ENCODE peak calls at places on chromosomes 7 and 10, in nine cellular contexts. C is heart left ventricle, G is transverse colon, B is tibial artery, S is HCT116, L is adipocyte, X is body of pancreas, F is breast epithelium, E is IMR-90. T is an unnamed sample. For H3K9me3 and H3K27me3, the result is how much of the 10 kb centered on the place peaks cover.

GRCh38 chr7:141702047-141702567 is at the start of gene DENND11:
- DNase-seq in C (peak), G (peak), B (peak), S (no peak), L (peak), X (peak), F (no peak), E (peak), T (no peak)

GRCh38 chr10:35739998-35740397 is 97.9 kb upstream of the FZD8 start:
- DNase-seq in C (no peak), G (no peak), B (no peak), S (no peak), L (peak), X (no peak), F (no peak), E (peak), T (no peak)

GRCh38 chr7:41879113-41879385 is 176.2 kb upstream of the INHBA start:
- DNase-seq in C (no peak), G (no peak), B (no peak), S (no peak), L (no peak), X (no peak), F (no peak), E (peak), T (no peak)

GRCh38 chr7:111132833-111133232 is 41.9 kb downstream of the LRRN3 start:
- DNase-seq in C (no peak), G (no peak), B (no peak), S (peak), L (no peak), X (no peak), F (no peak), E (peak), T (no peak)

GRCh38 chr10:11016959-11017574 is 605 bp upstream of the CELF2 start:
- DNase-seq in C (no peak), G (no peak), B (no peak), S (no peak), L (no peak), X (no peak), F (no peak), E (no peak), T (no peak)

GRCh38 chr7:47371733-47372368 is 210.1 kb downstream of the TNS3 start:
- DNase-seq in C (peak), G (peak), B (peak), S (no peak), L (no peak), X (peak), F (peak), E (peak), T (peak)

GRCh38 chr10:68647928-68648327 is 73.1 kb upstream of the CCAR1 start:
- DNase-seq in C (no peak), G (no peak), B (no peak), S (no peak), L (peak), X (no peak), F (no peak), E (peak), T (no peak)

GRCh38 chr10:45487738-45488137 is 113.7 kb downstream of the ALOX5 start:
- DNase-seq in C (no peak), G (no peak), B (no peak), S (no peak), L (no peak), X (no peak), F (no peak), E (no peak), T (no peak)

DNA sequence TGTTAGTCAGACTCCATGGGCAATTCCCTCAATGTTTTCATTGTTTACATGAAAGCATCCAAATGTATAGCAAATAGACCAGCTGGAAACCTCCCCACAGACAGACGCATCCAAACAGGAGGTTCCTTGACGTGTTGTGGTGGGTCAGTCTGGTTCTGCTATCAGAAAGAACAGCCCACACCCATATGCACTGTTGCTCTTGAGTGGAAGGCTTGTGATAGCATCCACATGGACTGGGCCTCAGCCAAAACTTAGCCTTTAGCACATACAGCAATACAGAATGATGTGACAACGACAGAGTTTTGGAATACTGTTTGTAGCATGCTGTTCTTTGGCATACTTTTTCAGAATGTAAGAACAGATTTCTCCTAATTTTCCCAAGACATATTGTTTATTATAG is 299.2 kb upstream of the ETV1 start:
- DNase-seq in C (peak), G (no peak), B (no peak), S (no peak), L (no peak), X (no peak), F (no peak), E (no peak), T (no peak)
- H3K9me3 ChIP-seq in C (under half), G (under half), B (under half), S (under half), L (under half), X (under half), F (under half), E (under half), T (under half)

DNA sequence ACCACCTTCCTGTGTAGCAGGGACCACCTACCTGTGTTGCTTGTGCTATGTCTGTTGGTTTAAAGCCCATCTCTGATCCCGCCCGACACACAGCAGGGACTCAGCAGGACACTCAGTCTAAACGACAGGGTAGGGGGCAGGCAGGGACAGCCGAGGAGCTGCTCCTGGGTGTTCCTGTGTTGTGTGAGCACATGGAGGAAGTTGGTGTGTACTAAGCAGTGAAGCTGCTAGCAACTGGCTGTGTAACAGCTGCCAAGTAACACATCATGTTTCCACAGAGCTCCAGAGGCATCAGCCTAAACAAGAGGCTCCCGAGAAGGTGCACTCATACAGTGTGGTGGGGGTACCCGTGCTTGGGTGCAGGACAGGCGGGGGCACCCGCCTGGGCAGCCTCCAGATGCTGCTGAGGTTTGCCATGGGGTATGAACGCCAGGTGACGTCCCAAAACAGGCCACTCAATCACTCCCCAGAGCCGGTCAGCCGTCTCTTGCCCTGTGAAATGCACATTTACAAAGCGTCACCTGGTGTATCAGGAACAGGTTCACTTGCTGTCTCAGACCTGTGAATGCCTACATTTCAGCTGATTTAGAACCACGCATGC is 59.6 kb downstream of the PTPRN2 start:
- DNase-seq in C (no peak), G (no peak), B (no peak), S (no peak), L (no peak), X (no peak), F (no peak), E (no peak), T (no peak)
- H3K27me3 ChIP-seq in C (under half), G (under half), B (under half), S (under half), L (under half), X (under half), F (under half), E (under half), T (under half)

DNA sequence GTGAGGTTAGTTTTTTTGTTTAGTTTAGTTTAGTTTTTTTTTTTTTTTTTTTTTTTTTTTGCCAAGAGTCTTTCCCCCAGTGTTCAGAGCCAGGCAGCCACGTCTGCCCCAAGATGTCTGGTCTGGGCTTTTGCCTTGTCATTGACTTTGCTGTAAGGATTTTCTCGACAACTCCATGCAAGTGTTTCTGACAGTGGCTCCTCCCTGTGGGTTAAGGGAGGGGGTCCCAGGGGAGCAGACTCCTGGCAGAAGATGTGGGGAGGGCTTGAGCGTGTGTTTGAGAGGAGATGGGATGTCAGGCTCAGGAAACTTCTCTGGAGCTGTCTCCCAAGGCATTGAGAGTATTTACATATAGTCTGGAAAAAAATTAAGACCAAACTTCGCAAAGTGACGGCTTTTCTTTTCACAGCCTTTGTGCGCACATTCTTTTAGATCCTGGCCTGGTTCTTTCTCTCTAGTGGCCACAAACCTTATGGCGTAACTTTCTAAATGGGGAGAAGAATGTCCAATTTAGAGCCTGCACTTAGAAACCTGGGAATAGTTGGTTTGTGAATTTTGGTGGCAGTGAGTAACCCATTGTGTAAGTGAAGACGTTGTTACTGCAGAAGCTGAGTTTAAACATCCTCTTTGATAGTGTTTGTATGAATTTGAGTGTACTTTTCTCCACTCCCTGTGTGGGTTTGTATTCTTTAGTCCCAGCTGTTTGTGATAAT is 201.5 kb downstream of the LRMDA start:
- DNase-seq in C (peak), G (no peak), B (no peak), S (no peak), L (no peak), X (no peak), F (no peak), E (no peak), T (no peak)
- H3K9me3 ChIP-seq in C (under half), G (under half), B (under half), S (under half), L (under half), X (under half), F (under half), E (under half), T (under half)

GRCh38 chr7:2478800-2479199 is 2.6 kb upstream of the GRIFIN start:
- DNase-seq in C (no peak), G (no peak), B (no peak), S (no peak), L (no peak), X (peak), F (no peak), E (no peak), T (no peak)

GRCh38 chr7:2476298-2476697 is at the start of gene GRIFIN:
- DNase-seq in C (no peak), G (no peak), B (no peak), S (no peak), L (no peak), X (no peak), F (no peak), E (no peak), T (no peak)

GRCh38 chr7:2476776-2477446 is 713 bp upstream of the GRIFIN start:
- DNase-seq in C (no peak), G (no peak), B (no peak), S (no peak), L (no peak), X (no peak), F (no peak), E (no peak), T (no peak)

GRCh38 chr7:2478387-2478760 is 2.2 kb upstream of the GRIFIN start:
- DNase-seq in C (peak), G (peak), B (peak), S (no peak), L (no peak), X (peak), F (peak), E (no peak), T (peak)

GRCh38 chr7:2477447-2478386 is 1.5 kb upstream of the GRIFIN start:
- DNase-seq in C (peak), G (peak), B (peak), S (peak), L (peak), X (peak), F (no peak), E (peak), T (no peak)
- H3K27me3 ChIP-seq in C (under half), G (under half), B (half or more), S (under half), L (under half), X (under half), F (under half), E (under half), T (under half)

GRCh38 chr7:7235347-7235746 is 53.0 kb downstream of the C1GALT1 start:
- DNase-seq in C (no peak), G (no peak), B (no peak), S (no peak), L (no peak), X (no peak), F (no peak), E (peak), T (no peak)
- H3K9me3 ChIP-seq in C (under half), G (under half), B (under half), S (under half), L (under half), X (under half), F (under half), E (under half), T (under half)

GRCh38 chr7:155470186-155470487 is 12.2 kb downstream of the EN2 start:
- DNase-seq in C (no peak), G (no peak), B (no peak), S (no peak), L (no peak), X (peak), F (no peak), E (no peak), T (no peak)
- H3K27me3 ChIP-seq in C (half or more), G (half or more), B (half or more), S (under half), L (half or more), X (under half), F (under half), E (half or more), T (half or more)

DNA sequence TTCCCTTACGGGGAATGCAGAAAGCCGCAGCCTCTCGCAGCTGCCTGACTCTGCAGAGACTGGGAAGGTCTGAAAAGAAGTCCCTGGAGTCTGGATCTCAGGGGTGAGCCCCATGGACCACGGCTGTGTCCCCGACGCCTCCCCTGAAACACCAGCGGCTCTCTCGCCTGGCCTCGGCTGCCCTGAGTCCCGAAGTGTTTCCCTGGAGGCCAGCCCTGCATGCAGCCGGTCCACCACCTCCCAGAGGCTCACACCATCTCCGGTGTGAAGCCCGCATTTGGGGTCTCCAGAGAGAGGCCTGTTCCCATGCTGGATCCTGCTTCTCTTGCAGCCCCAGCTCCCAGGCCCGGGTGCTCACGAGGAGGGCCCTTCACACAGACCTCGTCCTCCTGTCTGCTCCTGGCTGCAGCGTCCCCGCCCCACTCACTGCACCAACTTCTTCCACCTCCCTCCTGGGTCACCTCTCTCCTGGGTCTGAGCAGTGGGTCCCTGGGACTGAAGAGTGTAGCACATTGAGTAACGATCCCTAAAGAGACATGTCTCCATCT is 49.4 kb upstream of the ADGRA1 start:
- DNase-seq in C (no peak), G (no peak), B (no peak), S (no peak), L (no peak), X (no peak), F (no peak), E (no peak), T (no peak)
- H3K9me3 ChIP-seq in C (under half), G (under half), B (under half), S (under half), L (under half), X (under half), F (under half), E (under half), T (under half)

DNA sequence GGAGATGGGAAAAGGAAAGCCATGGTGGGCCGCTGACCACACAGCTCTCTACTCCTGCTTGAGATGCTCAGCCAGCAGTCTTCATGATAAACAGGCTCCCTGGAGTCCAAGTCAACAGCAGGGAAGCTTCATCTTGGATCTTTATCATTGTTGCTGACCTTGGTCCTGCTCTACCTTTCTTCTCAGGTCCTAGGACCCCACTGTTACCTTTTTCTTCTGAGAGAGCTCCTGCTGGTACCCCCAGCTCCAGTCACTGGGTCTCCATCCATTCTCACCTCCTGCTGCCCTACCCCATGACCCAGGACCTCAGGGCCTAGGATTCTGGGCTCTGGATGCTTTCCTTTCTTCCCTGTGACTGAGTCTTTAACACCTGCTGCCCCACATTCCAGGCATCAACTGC is 5.2 kb upstream of the CRTAC1 start:
- DNase-seq in C (no peak), G (no peak), B (no peak), S (no peak), L (no peak), X (no peak), F (no peak), E (no peak), T (no peak)
- H3K27me3 ChIP-seq in C (half or more), G (half or more), B (half or more), S (half or more), L (half or more), X (under half), F (under half), E (half or more), T (under half)